ENCODE peak calls at places on chromosomes 5 and 9, in four cellular contexts. S is HEK293T, V is cardiac fibroblast, Y is MCF 10A. N is an unnamed sample.

GRCh38 chr9:17800397-17800796 is 221.5 kb downstream of the SH3GL2 start:
- DNase-seq in S (no peak), V (no peak), Y (no peak), N (no peak)

GRCh38 chr5:150579462-150580400 is 60.7 kb upstream of the SYNPO start:
- DNase-seq in S (no peak), V (no peak), Y (no peak), N (peak)

GRCh38 chr9:111807197-111807596 is 12.5 kb upstream of the SHOC1 start:
- DNase-seq in S (no peak), V (peak), Y (no peak), N (no peak)

GRCh38 chr5:77881528-77881927 is 105.4 kb upstream of the TBCA start:
- DNase-seq in S (no peak), V (peak), Y (peak), N (no peak)

GRCh38 chr9:83959061-83959460 is 21.0 kb downstream of the HNRNPK start:
- DNase-seq in S (no peak), V (peak), Y (peak), N (peak)

GRCh38 chr5:68919988-68920490 is 173.8 kb upstream of the SLC30A5 start:
- DNase-seq in S (no peak), V (no peak), Y (no peak), N (no peak)

GRCh38 chr9:12813960-12814876 is 39.4 kb downstream of the LURAP1L start:
- DNase-seq in S (peak), V (peak), Y (peak), N (no peak)

GRCh38 chr9:104869801-104870200 is 58.2 kb downstream of the ABCA1 start:
- DNase-seq in S (no peak), V (no peak), Y (no peak), N (no peak)

GRCh38 chr5:171226864-171227263 is 82.2 kb upstream of the TLX3 start:
- DNase-seq in S (no peak), V (no peak), Y (no peak), N (no peak)

GRCh38 chr5:27325513-27325912 is 287.1 kb upstream of the CDH9 start:
- DNase-seq in S (no peak), V (peak), Y (no peak), N (no peak)

GRCh38 chr5:84069608-84070179 is 315.0 kb downstream of the EDIL3 start:
- DNase-seq in S (no peak), V (no peak), Y (no peak), N (no peak)

GRCh38 chr5:143562935-143563334 is 159.4 kb upstream of the NR3C1 start:
- DNase-seq in S (no peak), V (peak), Y (peak), N (no peak)

GRCh38 chr5:93581738-93582414 is 857 bp upstream of the NR2F1-AS1 start:
- DNase-seq in S (no peak), V (peak), Y (peak), N (no peak)

GRCh38 chr9:82334286-82334685 is 345.7 kb downstream of the SPATA31D1 start:
- DNase-seq in S (no peak), V (peak), Y (peak), N (no peak)

GRCh38 chr5:38757451-38758245 is 88.2 kb upstream of the OSMR start:
- DNase-seq in S (no peak), V (peak), Y (no peak), N (no peak)

GRCh38 chr9:110844121-110844520 is 175.5 kb downstream of the MUSK start:
- DNase-seq in S (no peak), V (no peak), Y (no peak), N (no peak)

GRCh38 chr5:117652640-117653280 is 1078.1 kb upstream of the SEMA6A start:
- DNase-seq in S (peak), V (no peak), Y (no peak), N (no peak)

N was measured in nephron progenitor cell.